ENCODE peak calls at places on chromosomes 1 and 21, in eight cellular contexts. One of them, this sample, is unnamed. For H3K4me1, the result is how much of the 10 kb centered on the place peaks cover.

GRCh38 chr1:6330410-6330827 is 63.1 kb downstream of the ACOT7 start:
- DNase-seq in breast epithelium: no peak
- DNase-seq in fibroblast of lung: peak
- DNase-seq in esophagus muscularis mucosa: no peak
- DNase-seq in H9: no peak
- DNase-seq in cardiac muscle cell: peak
- DNase-seq in Karpas-422: no peak
- DNase-seq in mammary epithelial cell: no peak
- DNase-seq in this sample: no peak

GRCh38 chr1:83627045-83627444 is 371.9 kb downstream of the TTLL7 start:
- DNase-seq in breast epithelium: no peak
- DNase-seq in fibroblast of lung: no peak
- DNase-seq in esophagus muscularis mucosa: no peak
- DNase-seq in H9: no peak
- DNase-seq in cardiac muscle cell: no peak
- DNase-seq in Karpas-422: no peak
- DNase-seq in mammary epithelial cell: no peak
- DNase-seq in this sample: no peak

GRCh38 chr1:229759037-229759435 is 133.0 kb downstream of the URB2 start:
- DNase-seq in breast epithelium: no peak
- DNase-seq in fibroblast of lung: peak
- DNase-seq in esophagus muscularis mucosa: peak
- DNase-seq in H9: no peak
- DNase-seq in cardiac muscle cell: peak
- DNase-seq in Karpas-422: no peak
- DNase-seq in mammary epithelial cell: peak
- DNase-seq in this sample: no peak

GRCh38 chr1:170149971-170150370 is 4.2 kb downstream of the NTMT2 start:
- DNase-seq in breast epithelium: no peak
- DNase-seq in fibroblast of lung: no peak
- DNase-seq in esophagus muscularis mucosa: no peak
- DNase-seq in H9: no peak
- DNase-seq in cardiac muscle cell: no peak
- DNase-seq in Karpas-422: no peak
- DNase-seq in mammary epithelial cell: no peak
- DNase-seq in this sample: no peak

GRCh38 chr21:39715804-39716397 is 29.1 kb upstream of the IGSF5 start:
- DNase-seq in breast epithelium: no peak
- DNase-seq in fibroblast of lung: peak
- DNase-seq in esophagus muscularis mucosa: no peak
- DNase-seq in H9: peak
- DNase-seq in cardiac muscle cell: peak
- DNase-seq in Karpas-422: peak
- DNase-seq in mammary epithelial cell: peak
- DNase-seq in this sample: no peak

GRCh38 chr1:78437393-78437792 is 53.4 kb upstream of the PTGFR start:
- DNase-seq in breast epithelium: no peak
- DNase-seq in fibroblast of lung: no peak
- DNase-seq in esophagus muscularis mucosa: no peak
- DNase-seq in H9: no peak
- DNase-seq in cardiac muscle cell: peak
- DNase-seq in Karpas-422: no peak
- DNase-seq in mammary epithelial cell: no peak
- DNase-seq in this sample: no peak

GRCh38 chr1:162056043-162056442 is 13.4 kb upstream of the NOS1AP start:
- DNase-seq in breast epithelium: peak
- DNase-seq in fibroblast of lung: peak
- DNase-seq in esophagus muscularis mucosa: no peak
- DNase-seq in H9: peak
- DNase-seq in cardiac muscle cell: peak
- DNase-seq in Karpas-422: peak
- DNase-seq in mammary epithelial cell: peak
- DNase-seq in this sample: no peak

GRCh38 chr1:6111571-6111970 is 65.9 kb downstream of the KCNAB2 start:
- DNase-seq in breast epithelium: no peak
- DNase-seq in fibroblast of lung: no peak
- DNase-seq in esophagus muscularis mucosa: no peak
- DNase-seq in H9: no peak
- DNase-seq in cardiac muscle cell: no peak
- DNase-seq in Karpas-422: no peak
- DNase-seq in mammary epithelial cell: peak
- DNase-seq in this sample: no peak

GRCh38 chr1:40853113-40853999 is 8.8 kb downstream of the CITED4 start:
- DNase-seq in breast epithelium: no peak
- DNase-seq in fibroblast of lung: no peak
- DNase-seq in esophagus muscularis mucosa: no peak
- DNase-seq in H9: no peak
- DNase-seq in cardiac muscle cell: no peak
- DNase-seq in Karpas-422: no peak
- DNase-seq in mammary epithelial cell: peak
- DNase-seq in this sample: no peak

GRCh38 chr1:109891930-109892329 is 18.7 kb upstream of the CSF1 start:
- DNase-seq in breast epithelium: no peak
- DNase-seq in fibroblast of lung: no peak
- DNase-seq in esophagus muscularis mucosa: no peak
- DNase-seq in H9: no peak
- DNase-seq in cardiac muscle cell: no peak
- DNase-seq in Karpas-422: no peak
- DNase-seq in mammary epithelial cell: no peak
- DNase-seq in this sample: no peak

GRCh38 chr1:38152351-38153082 is 105.9 kb upstream of the POU3F1 start:
- DNase-seq in breast epithelium: no peak
- DNase-seq in fibroblast of lung: no peak
- DNase-seq in esophagus muscularis mucosa: no peak
- DNase-seq in H9: no peak
- DNase-seq in cardiac muscle cell: no peak
- DNase-seq in Karpas-422: peak
- DNase-seq in mammary epithelial cell: peak
- DNase-seq in this sample: no peak

GRCh38 chr1:198205021-198205684 is 48.4 kb downstream of the NEK7 start:
- DNase-seq in breast epithelium: no peak
- DNase-seq in fibroblast of lung: peak
- DNase-seq in esophagus muscularis mucosa: no peak
- DNase-seq in H9: no peak
- DNase-seq in cardiac muscle cell: peak
- DNase-seq in Karpas-422: no peak
- DNase-seq in mammary epithelial cell: no peak
- DNase-seq in this sample: no peak

GRCh38 chr1:203463469-203464062 is 12.0 kb upstream of the PRELP start:
- DNase-seq in breast epithelium: no peak
- DNase-seq in fibroblast of lung: peak
- DNase-seq in esophagus muscularis mucosa: no peak
- DNase-seq in H9: no peak
- DNase-seq in cardiac muscle cell: peak
- DNase-seq in Karpas-422: no peak
- DNase-seq in mammary epithelial cell: no peak
- DNase-seq in this sample: no peak

GRCh38 chr1:235929216-235929615 is 62.5 kb upstream of the LYST start:
- DNase-seq in breast epithelium: no peak
- DNase-seq in fibroblast of lung: peak
- DNase-seq in esophagus muscularis mucosa: no peak
- DNase-seq in H9: no peak
- DNase-seq in cardiac muscle cell: no peak
- DNase-seq in Karpas-422: no peak
- DNase-seq in mammary epithelial cell: no peak
- DNase-seq in this sample: no peak

GRCh38 chr1:11453742-11454442 is 25.1 kb upstream of the DISP3 start:
- DNase-seq in breast epithelium: no peak
- DNase-seq in fibroblast of lung: no peak
- DNase-seq in esophagus muscularis mucosa: no peak
- DNase-seq in H9: no peak
- DNase-seq in cardiac muscle cell: no peak
- DNase-seq in Karpas-422: no peak
- DNase-seq in mammary epithelial cell: no peak
- DNase-seq in this sample: no peak

GRCh38 chr1:114208659-114209215 is 55.1 kb upstream of the SYT6 start:
- DNase-seq in breast epithelium: no peak
- DNase-seq in fibroblast of lung: no peak
- DNase-seq in esophagus muscularis mucosa: no peak
- DNase-seq in H9: peak
- DNase-seq in cardiac muscle cell: no peak
- DNase-seq in Karpas-422: no peak
- DNase-seq in mammary epithelial cell: peak
- DNase-seq in this sample: no peak

GRCh38 chr1:81050390-81050789 is 750.3 kb upstream of the ADGRL2 start:
- DNase-seq in breast epithelium: no peak
- DNase-seq in fibroblast of lung: no peak
- DNase-seq in esophagus muscularis mucosa: no peak
- DNase-seq in H9: no peak
- DNase-seq in cardiac muscle cell: no peak
- DNase-seq in Karpas-422: no peak
- DNase-seq in mammary epithelial cell: no peak
- DNase-seq in this sample: no peak

GRCh38 chr1:234865171-234866006 is 255.4 kb upstream of the IRF2BP2 start:
- DNase-seq in breast epithelium: no peak
- DNase-seq in fibroblast of lung: no peak
- DNase-seq in esophagus muscularis mucosa: no peak
- DNase-seq in H9: no peak
- DNase-seq in cardiac muscle cell: no peak
- DNase-seq in Karpas-422: no peak
- DNase-seq in mammary epithelial cell: no peak
- DNase-seq in this sample: no peak

GRCh38 chr21:37155216-37155615 is 82.2 kb downstream of the TTC3 start:
- DNase-seq in breast epithelium: no peak
- DNase-seq in fibroblast of lung: no peak
- DNase-seq in esophagus muscularis mucosa: no peak
- DNase-seq in H9: no peak
- DNase-seq in cardiac muscle cell: no peak
- DNase-seq in Karpas-422: no peak
- DNase-seq in mammary epithelial cell: no peak
- DNase-seq in this sample: no peak

GRCh38 chr1:229028509-229028908 is 242.4 kb upstream of the RAB4A start:
- DNase-seq in breast epithelium: no peak
- DNase-seq in fibroblast of lung: no peak
- DNase-seq in esophagus muscularis mucosa: no peak
- DNase-seq in H9: peak
- DNase-seq in cardiac muscle cell: no peak
- DNase-seq in Karpas-422: no peak
- DNase-seq in mammary epithelial cell: no peak
- DNase-seq in this sample: no peak

DNA sequence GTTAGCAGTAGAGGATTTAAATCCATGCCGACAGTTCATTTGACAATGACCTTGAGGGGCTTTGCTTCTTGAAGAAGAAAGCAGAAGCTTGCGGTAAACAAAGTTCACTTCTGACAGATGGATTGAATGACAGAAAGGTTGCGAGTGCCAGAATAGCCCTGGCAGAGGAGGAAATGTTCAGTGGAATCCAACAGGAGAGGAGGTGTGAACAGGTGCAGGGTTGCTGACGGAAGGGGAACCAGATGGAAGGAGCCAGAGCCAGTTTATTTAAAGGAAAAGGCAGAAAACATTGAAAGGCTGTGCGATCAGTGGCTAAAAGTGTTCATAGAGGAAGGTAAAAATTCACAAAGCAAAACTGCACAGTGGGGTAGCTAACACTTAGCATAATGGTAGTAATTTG is 141.0 kb downstream of the SDCCAG8 start:
- DNase-seq in breast epithelium: no peak
- DNase-seq in fibroblast of lung: no peak
- DNase-seq in esophagus muscularis mucosa: no peak
- DNase-seq in H9: no peak
- DNase-seq in cardiac muscle cell: no peak
- DNase-seq in Karpas-422: no peak
- DNase-seq in mammary epithelial cell: no peak
- DNase-seq in this sample: no peak
- H3K27ac ChIP-seq in breast epithelium: no peak
- H3K27ac ChIP-seq in fibroblast of lung: no peak
- H3K27ac ChIP-seq in esophagus muscularis mucosa: no peak
- H3K27ac ChIP-seq in H9: no peak
- H3K27ac ChIP-seq in cardiac muscle cell: no peak
- H3K27ac ChIP-seq in Karpas-422: no peak
- H3K27ac ChIP-seq in mammary epithelial cell: no peak
- H3K27ac ChIP-seq in this sample: no peak

GRCh38 chr1:27650146-27650526 is 15.2 kb upstream of the FGR start:
- DNase-seq in breast epithelium: no peak
- DNase-seq in fibroblast of lung: no peak
- DNase-seq in esophagus muscularis mucosa: no peak
- DNase-seq in H9: no peak
- DNase-seq in cardiac muscle cell: no peak
- DNase-seq in Karpas-422: no peak
- DNase-seq in mammary epithelial cell: no peak
- DNase-seq in this sample: no peak
- H3K4me1 ChIP-seq in breast epithelium: under half
- H3K4me1 ChIP-seq in fibroblast of lung: under half
- H3K4me1 ChIP-seq in esophagus muscularis mucosa: under half
- H3K4me1 ChIP-seq in H9: under half
- H3K4me1 ChIP-seq in cardiac muscle cell: under half
- H3K4me1 ChIP-seq in Karpas-422: under half
- H3K4me1 ChIP-seq in mammary epithelial cell: under half
- H3K4me1 ChIP-seq in this sample: under half

GRCh38 chr1:2233997-2234761 is 6.1 kb downstream of the SKI start:
- DNase-seq in breast epithelium: peak
- DNase-seq in fibroblast of lung: peak
- DNase-seq in esophagus muscularis mucosa: peak
- DNase-seq in H9: peak
- DNase-seq in cardiac muscle cell: peak
- DNase-seq in Karpas-422: no peak
- DNase-seq in mammary epithelial cell: peak
- DNase-seq in this sample: no peak
- H3K27ac ChIP-seq in breast epithelium: peak
- H3K27ac ChIP-seq in fibroblast of lung: peak
- H3K27ac ChIP-seq in esophagus muscularis mucosa: peak
- H3K27ac ChIP-seq in H9: no peak
- H3K27ac ChIP-seq in cardiac muscle cell: no peak
- H3K27ac ChIP-seq in Karpas-422: no peak
- H3K27ac ChIP-seq in mammary epithelial cell: peak
- H3K27ac ChIP-seq in this sample: peak

DNA sequence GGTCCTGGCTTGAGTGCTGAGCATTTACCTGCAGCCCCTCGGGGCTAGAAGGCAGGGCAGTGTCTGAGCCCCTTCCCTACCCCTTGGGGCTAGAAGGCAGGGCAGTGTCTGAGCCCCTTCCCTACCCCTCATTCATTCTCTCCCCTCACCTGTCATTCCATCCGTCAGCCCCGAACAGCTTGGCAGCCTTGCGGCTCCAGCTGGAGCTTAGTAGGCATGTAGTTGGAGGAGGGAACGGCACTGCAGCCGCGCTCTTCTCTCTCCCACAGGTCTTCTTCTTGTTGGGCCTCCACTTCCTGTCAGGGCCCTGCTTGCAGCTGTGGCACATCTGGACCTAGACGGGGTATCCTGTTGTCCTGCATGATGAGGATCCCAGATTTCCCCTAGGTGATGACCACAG is 22.1 kb downstream of the MAPKAPK2 start:
- DNase-seq in breast epithelium: no peak
- DNase-seq in fibroblast of lung: no peak
- DNase-seq in esophagus muscularis mucosa: no peak
- DNase-seq in H9: no peak
- DNase-seq in cardiac muscle cell: no peak
- DNase-seq in Karpas-422: no peak
- DNase-seq in mammary epithelial cell: no peak
- DNase-seq in this sample: no peak
- H3K4me1 ChIP-seq in breast epithelium: under half
- H3K4me1 ChIP-seq in fibroblast of lung: under half
- H3K4me1 ChIP-seq in esophagus muscularis mucosa: half or more
- H3K4me1 ChIP-seq in H9: under half
- H3K4me1 ChIP-seq in cardiac muscle cell: half or more
- H3K4me1 ChIP-seq in Karpas-422: under half
- H3K4me1 ChIP-seq in mammary epithelial cell: under half
- H3K4me1 ChIP-seq in this sample: half or more

GRCh38 chr1:26993237-26994019 is at the start of gene TRNP1:
- DNase-seq in breast epithelium: peak
- DNase-seq in fibroblast of lung: peak
- DNase-seq in esophagus muscularis mucosa: peak
- DNase-seq in H9: peak
- DNase-seq in cardiac muscle cell: peak
- DNase-seq in Karpas-422: peak
- DNase-seq in mammary epithelial cell: peak
- DNase-seq in this sample: no peak
- H3K27ac ChIP-seq in breast epithelium: peak
- H3K27ac ChIP-seq in fibroblast of lung: peak
- H3K27ac ChIP-seq in esophagus muscularis mucosa: peak
- H3K27ac ChIP-seq in H9: no peak
- H3K27ac ChIP-seq in cardiac muscle cell: peak
- H3K27ac ChIP-seq in Karpas-422: no peak
- H3K27ac ChIP-seq in mammary epithelial cell: peak
- H3K27ac ChIP-seq in this sample: peak

This sample was measured in esophagus squamous epithelium.